ENCODE peak calls at places on chromosomes 13 and 19, in five cellular contexts. P is NCI-H460, F is left ventricle myocardium inferior, T is fibroblast of mammary gland, D is amniotic stem cell. W is an unnamed sample.

GRCh38 chr19:43560687-43561086 is 14.6 kb downstream of the XRCC1 start:
- DNase-seq in P (peak), F (no peak), T (peak), D (no peak), W (peak)

GRCh38 chr19:19615086-19615485 is 3.4 kb downstream of the PBX4 start:
- DNase-seq in P (no peak), F (no peak), T (peak), D (no peak), W (no peak)

GRCh38 chr19:660793-661426 is 2.1 kb downstream of the RNF126 start:
- DNase-seq in P (no peak), F (no peak), T (no peak), D (no peak), W (no peak)

GRCh38 chr13:49220035-49220855 is at the start of gene MLNR:
- DNase-seq in P (peak), F (no peak), T (peak), D (no peak), W (peak)

GRCh38 chr13:106685142-106685541 is 117.2 kb upstream of the ARGLU1 start:
- DNase-seq in P (no peak), F (no peak), T (no peak), D (no peak), W (no peak)

GRCh38 chr13:111281751-111282311 is 38.6 kb upstream of the TEX29 start:
- DNase-seq in P (no peak), F (no peak), T (peak), D (peak), W (no peak)

GRCh38 chr13:113935523-113935922 is 38.4 kb downstream of the C13orf46 start:
- DNase-seq in P (no peak), F (no peak), T (no peak), D (no peak), W (no peak)

GRCh38 chr19:56131651-56132050 is 9.4 kb upstream of the ZNF444 start:
- DNase-seq in P (no peak), F (no peak), T (no peak), D (no peak), W (no peak)

W was measured in H9.